ENCODE peak calls at places on chromosomes 3 and 15, in four cellular contexts. E is fibroblast of lung, Z is left ventricle myocardium inferior, S is body of pancreas. I is an unnamed sample. For H3K36me3, the result is how much of the 10 kb centered on the place peaks cover.

GRCh38 chr3:72912532-72912931 is 24.7 kb downstream of the GXYLT2 start:
- DNase-seq in E (no peak), Z (no peak), S (no peak), I (no peak)

GRCh38 chr15:94168250-94168649 is 63.1 kb upstream of the MCTP2 start:
- DNase-seq in S (no peak), E (no peak), Z (no peak), I (no peak)

GRCh38 chr3:185983495-185984141 is 45.8 kb upstream of the TRA2B start:
- DNase-seq in Z (peak), S (peak), E (peak), I (peak)

GRCh38 chr15:70101459-70102113 is 3.9 kb upstream of the TLE3 start:
- DNase-seq in S (peak), Z (peak), E (peak), I (peak)

GRCh38 chr3:194574639-194575483 is 58.4 kb downstream of the TMEM44 start:
- DNase-seq in Z (no peak), E (peak), S (no peak), I (no peak)

GRCh38 chr3:52132930-52133329 is 21.3 kb downstream of the POC1A start:
- DNase-seq in S (no peak), Z (no peak), E (no peak), I (no peak)

GRCh38 chr3:184737063-184737462 is 25.2 kb upstream of the MAGEF1 start:
- DNase-seq in S (no peak), E (no peak), Z (no peak), I (no peak)

GRCh38 chr3:45199837-45200648 is 26.0 kb downstream of the TMEM158 start:
- DNase-seq in S (no peak), Z (no peak), E (peak), I (peak)

GRCh38 chr3:187922704-187923393 is 177.6 kb upstream of the BCL6 start:
- DNase-seq in S (no peak), Z (no peak), E (peak), I (no peak)

GRCh38 chr3:124620600-124621063 is 109.6 kb upstream of the UMPS start:
- DNase-seq in Z (no peak), S (peak), E (peak), I (peak)

GRCh38 chr3:186254676-186255665 is 107.1 kb downstream of the DGKG start:
- DNase-seq in Z (no peak), S (no peak), E (no peak), I (no peak)

GRCh38 chr3:167187211-167187610 is 192.9 kb downstream of the ZBBX start:
- DNase-seq in S (no peak), Z (no peak), E (no peak), I (no peak)

GRCh38 chr3:190605385-190605784 is 91.5 kb downstream of the IL1RAP start:
- DNase-seq in E (no peak), S (no peak), Z (no peak), I (no peak)

GRCh38 chr15:83978588-83978987 is 257.0 kb upstream of the GOLGA6L4 start:
- DNase-seq in S (peak), E (no peak), Z (no peak), I (no peak)

GRCh38 chr3:14947105-14947885 is at the start of gene NR2C2:
- DNase-seq in S (peak), Z (peak), E (peak), I (peak)

GRCh38 chr3:190017575-190018288 is 103.0 kb downstream of the P3H2 start:
- DNase-seq in E (peak), S (peak), Z (no peak), I (no peak)

GRCh38 chr3:39146083-39146501 is 7.3 kb downstream of the CSRNP1 start:
- DNase-seq in Z (no peak), E (no peak), S (no peak), I (no peak)

GRCh38 chr3:50068134-50068533 is 20.6 kb upstream of the RBM5 start:
- DNase-seq in S (no peak), Z (no peak), E (no peak), I (no peak)

GRCh38 chr15:47725924-47726323 is 8.6 kb downstream of the SEMA6D start:
- DNase-seq in E (peak), Z (peak), S (peak), I (no peak)

GRCh38 chr15:65249641-65250040 is 37.0 kb downstream of the PARP16 start:
- DNase-seq in Z (no peak), S (no peak), E (no peak), I (no peak)

GRCh38 chr3:42705039-42705767 is 2.6 kb upstream of the HHATL start:
- DNase-seq in S (no peak), E (no peak), Z (no peak), I (no peak)

GRCh38 chr3:188061133-188061532 is 92.8 kb upstream of the LPP start:
- DNase-seq in Z (no peak), E (peak), S (no peak), I (peak)

GRCh38 chr3:118882353-118882947 is 152.2 kb downstream of the IGSF11 start:
- DNase-seq in S (peak), E (peak), Z (peak), I (peak)

GRCh38 chr3:99505200-99505599 is 133.2 kb upstream of the COL8A1 start:
- DNase-seq in S (no peak), Z (no peak), E (no peak), I (no peak)

GRCh38 chr3:192188218-192188835 is 539.0 kb downstream of the FGF12 start:
- DNase-seq in S (peak), E (peak), Z (peak), I (peak)

GRCh38 chr15:95929232-95929846 is 401.2 kb upstream of the NR2F2 start:
- DNase-seq in Z (no peak), S (no peak), E (peak), I (no peak)

DNA sequence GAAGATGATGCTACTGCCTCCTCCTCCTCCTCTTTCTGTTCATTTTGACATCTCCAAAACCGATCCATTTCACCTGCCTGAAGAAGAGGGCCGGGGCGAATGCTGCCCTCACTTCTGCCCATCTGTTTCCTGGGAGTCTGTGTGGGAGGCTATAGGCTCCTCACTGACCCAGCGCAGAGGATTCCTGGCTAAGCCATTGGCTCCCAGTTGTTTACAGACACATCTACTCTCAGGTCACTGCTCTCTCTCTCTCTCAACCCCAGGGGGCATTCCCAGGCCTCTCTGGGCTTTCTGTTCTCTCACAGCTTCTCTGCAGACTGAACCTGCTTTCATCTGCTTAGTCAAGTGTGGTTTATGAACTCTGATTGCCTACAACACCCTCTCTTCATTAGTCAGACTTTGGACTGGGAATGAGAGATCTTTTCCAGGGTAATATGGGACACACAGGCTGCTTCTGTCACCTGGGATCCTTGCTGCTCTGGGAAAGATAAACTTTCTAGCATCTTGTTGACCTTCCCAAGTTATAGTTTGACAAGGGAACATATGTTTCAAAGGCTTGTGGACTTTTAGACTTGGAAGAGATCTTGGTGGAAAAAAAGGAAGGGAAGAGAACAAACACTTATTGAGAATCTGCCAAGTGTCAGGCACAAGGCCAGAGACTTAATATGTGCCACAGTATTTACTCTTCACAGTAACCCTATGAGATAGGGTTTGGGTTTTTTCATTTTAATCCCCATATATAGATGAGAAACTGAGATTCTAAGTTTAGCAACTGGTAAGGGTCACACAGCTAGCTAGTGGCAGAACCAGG is 30.2 kb upstream of the USP3 start:
- DNase-seq in S (peak), Z (no peak), E (peak), I (peak)
- TF ChIP-seq CTCF in S (no peak), Z (no peak), E (peak), I (no peak)

DNA sequence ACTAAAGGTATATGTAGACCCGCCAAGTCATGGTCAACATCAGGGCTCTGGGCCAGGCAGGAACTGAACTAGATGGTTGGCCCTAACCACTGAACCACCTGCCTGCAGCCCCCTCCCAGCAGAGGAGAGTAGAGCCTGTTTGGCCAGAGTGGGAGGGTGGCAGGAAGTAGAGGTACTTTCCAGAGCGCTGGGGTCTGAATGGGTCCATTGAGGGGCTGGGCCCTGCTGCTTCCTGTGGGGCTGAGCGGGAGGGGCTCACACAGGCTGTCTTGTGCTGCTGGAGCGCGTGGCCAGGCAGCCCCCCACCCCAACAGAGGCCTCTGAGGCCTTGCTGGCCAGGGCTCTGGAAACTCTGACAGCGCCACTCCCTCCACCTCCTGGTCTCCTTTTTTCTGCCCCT is 17.4 kb downstream of the CSPG4 start:
- DNase-seq in S (no peak), Z (no peak), E (no peak), I (no peak)
- H3K4me3 ChIP-seq in S (no peak), Z (no peak), E (no peak), I (no peak)

DNA sequence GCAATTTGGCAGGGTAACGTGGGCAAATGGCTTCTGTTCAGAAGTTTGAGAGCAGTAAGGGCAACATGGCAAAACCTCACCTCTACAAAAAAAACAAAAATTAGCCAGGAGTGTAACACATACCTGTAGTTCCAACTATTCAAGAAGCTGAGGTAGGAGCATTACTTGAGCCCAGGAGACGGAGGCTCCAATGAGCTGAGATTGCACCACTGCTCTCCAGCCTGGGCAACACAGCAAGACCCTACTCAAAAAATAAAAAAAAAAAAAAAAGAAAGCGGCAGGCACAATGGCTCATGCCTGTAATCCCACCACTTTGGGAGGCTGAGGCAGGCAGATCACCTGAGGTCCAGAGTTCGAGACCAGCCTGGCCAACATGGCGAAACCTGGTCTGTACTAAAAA is 5.9 kb upstream of the INO80 start:
- DNase-seq in S (no peak), E (no peak), Z (no peak), I (no peak)
- H3K36me3 ChIP-seq in S (under half), E (under half), Z (under half), I (under half)

GRCh38 chr15:51724673-51725072 is 12.8 kb downstream of the LYSMD2 start:
- DNase-seq in S (no peak), E (no peak), Z (no peak), I (no peak)

GRCh38 chr15:51731549-51732267 is 5.7 kb downstream of the LYSMD2 start:
- DNase-seq in S (peak), E (peak), Z (no peak), I (no peak)

GRCh38 chr15:51724199-51724598 is 13.3 kb downstream of the LYSMD2 start:
- DNase-seq in S (no peak), Z (no peak), E (no peak), I (no peak)

GRCh38 chr15:51726302-51727073 is 11.0 kb downstream of the LYSMD2 start:
- DNase-seq in E (peak), S (peak), Z (peak), I (peak)

GRCh38 chr15:51727141-51727897 is 10.1 kb downstream of the LYSMD2 start:
- DNase-seq in S (no peak), Z (no peak), E (peak), I (no peak)
- TF ChIP-seq CTCF in S (no peak), Z (no peak), E (peak), I (no peak)